ENCODE peak calls at places on chromosomes 7 and 10, in six cellular contexts. One of them, this sample, is unnamed.

GRCh38 chr7:157426463-157427301 is 89.9 kb downstream of the DNAJB6 start:
- DNase-seq in HepG2: no peak
- DNase-seq in A549: no peak
- DNase-seq in endothelial cell of umbilical vein: no peak
- DNase-seq in K562: no peak
- DNase-seq in GM12878: no peak
- DNase-seq in this sample: peak

GRCh38 chr7:148095066-148095465 is 495.5 kb upstream of the C7orf33 start:
- DNase-seq in HepG2: no peak
- DNase-seq in A549: no peak
- DNase-seq in endothelial cell of umbilical vein: no peak
- DNase-seq in K562: no peak
- DNase-seq in GM12878: no peak
- DNase-seq in this sample: no peak

GRCh38 chr10:113326160-113327111 is 226.4 kb upstream of the HABP2 start:
- DNase-seq in HepG2: peak
- DNase-seq in A549: peak
- DNase-seq in endothelial cell of umbilical vein: peak
- DNase-seq in K562: peak
- DNase-seq in GM12878: peak
- DNase-seq in this sample: peak

GRCh38 chr7:115070311-115070710 is 148.4 kb downstream of the MDFIC start:
- DNase-seq in HepG2: no peak
- DNase-seq in A549: no peak
- DNase-seq in endothelial cell of umbilical vein: no peak
- DNase-seq in K562: no peak
- DNase-seq in GM12878: no peak
- DNase-seq in this sample: no peak

GRCh38 chr10:11469575-11470391 is 141.7 kb downstream of the USP6NL start:
- DNase-seq in HepG2: no peak
- DNase-seq in A549: no peak
- DNase-seq in endothelial cell of umbilical vein: no peak
- DNase-seq in K562: no peak
- DNase-seq in GM12878: no peak
- DNase-seq in this sample: no peak

GRCh38 chr7:155643804-155644177 is 670 bp upstream of the RBM33 start:
- DNase-seq in HepG2: no peak
- DNase-seq in A549: no peak
- DNase-seq in endothelial cell of umbilical vein: no peak
- DNase-seq in K562: no peak
- DNase-seq in GM12878: no peak
- DNase-seq in this sample: no peak

GRCh38 chr10:23283680-23284079 is 60.9 kb downstream of the C10orf67 start:
- DNase-seq in HepG2: no peak
- DNase-seq in A549: no peak
- DNase-seq in endothelial cell of umbilical vein: no peak
- DNase-seq in K562: no peak
- DNase-seq in GM12878: no peak
- DNase-seq in this sample: no peak

GRCh38 chr7:96114190-96114589 is 207.7 kb downstream of the SLC25A13 start:
- DNase-seq in HepG2: no peak
- DNase-seq in A549: peak
- DNase-seq in endothelial cell of umbilical vein: no peak
- DNase-seq in K562: no peak
- DNase-seq in GM12878: no peak
- DNase-seq in this sample: no peak

GRCh38 chr7:2086229-2086628 is 146.5 kb downstream of the MAD1L1 start:
- DNase-seq in HepG2: no peak
- DNase-seq in A549: no peak
- DNase-seq in endothelial cell of umbilical vein: no peak
- DNase-seq in K562: no peak
- DNase-seq in GM12878: no peak
- DNase-seq in this sample: no peak

GRCh38 chr7:2085804-2086203 is 146.9 kb downstream of the MAD1L1 start:
- DNase-seq in HepG2: no peak
- DNase-seq in A549: no peak
- DNase-seq in endothelial cell of umbilical vein: no peak
- DNase-seq in K562: no peak
- DNase-seq in GM12878: no peak
- DNase-seq in this sample: no peak

GRCh38 chr7:2084781-2085505 is 147.8 kb downstream of the MAD1L1 start:
- DNase-seq in HepG2: no peak
- DNase-seq in A549: no peak
- DNase-seq in endothelial cell of umbilical vein: no peak
- DNase-seq in K562: no peak
- DNase-seq in GM12878: no peak
- DNase-seq in this sample: no peak

GRCh38 chr7:2088801-2089200 is 143.9 kb downstream of the MAD1L1 start:
- DNase-seq in HepG2: no peak
- DNase-seq in A549: no peak
- DNase-seq in endothelial cell of umbilical vein: no peak
- DNase-seq in K562: no peak
- DNase-seq in GM12878: no peak
- DNase-seq in this sample: no peak

DNA sequence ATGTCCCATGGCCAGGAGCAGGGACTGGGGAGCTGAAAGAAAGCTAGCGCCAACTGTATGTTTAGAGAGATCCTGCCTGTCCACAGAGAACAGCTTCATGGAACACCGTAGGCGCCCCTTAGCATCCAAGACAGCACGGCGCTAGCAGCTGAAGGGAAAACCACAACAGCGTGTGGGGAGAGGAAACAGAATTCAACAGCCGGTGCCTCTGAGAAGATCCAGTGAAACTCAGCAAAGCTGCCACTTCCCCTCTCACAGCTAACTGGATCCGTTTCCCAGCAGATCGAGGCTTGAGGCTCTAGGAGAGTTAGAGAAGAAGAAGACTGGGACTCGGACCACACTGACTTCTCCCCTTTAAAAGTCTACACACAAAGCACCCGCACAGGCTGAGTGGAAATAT is 145.0 kb downstream of the MAD1L1 start:
- DNase-seq in HepG2: no peak
- DNase-seq in A549: no peak
- DNase-seq in endothelial cell of umbilical vein: no peak
- DNase-seq in K562: no peak
- DNase-seq in GM12878: no peak
- DNase-seq in this sample: peak
- TF ChIP-seq MAX in HepG2: no peak
- TF ChIP-seq MAX in A549: no peak
- TF ChIP-seq MAX in endothelial cell of umbilical vein: no peak
- TF ChIP-seq MAX in K562: no peak
- TF ChIP-seq MAX in GM12878: no peak
- TF ChIP-seq MAX in this sample: peak

GRCh38 chr7:108000875-108001758 is 1.8 kb downstream of the LAMB1 start:
- DNase-seq in HepG2: no peak
- DNase-seq in A549: peak
- DNase-seq in endothelial cell of umbilical vein: peak
- DNase-seq in K562: no peak
- DNase-seq in GM12878: no peak
- DNase-seq in this sample: no peak
- TF ChIP-seq MYC in HepG2: no peak
- TF ChIP-seq MYC in A549: no peak
- TF ChIP-seq MYC in endothelial cell of umbilical vein: no peak
- TF ChIP-seq MYC in K562: no peak
- TF ChIP-seq MYC in GM12878: no peak
- TF ChIP-seq MYC in this sample: no peak

DNA sequence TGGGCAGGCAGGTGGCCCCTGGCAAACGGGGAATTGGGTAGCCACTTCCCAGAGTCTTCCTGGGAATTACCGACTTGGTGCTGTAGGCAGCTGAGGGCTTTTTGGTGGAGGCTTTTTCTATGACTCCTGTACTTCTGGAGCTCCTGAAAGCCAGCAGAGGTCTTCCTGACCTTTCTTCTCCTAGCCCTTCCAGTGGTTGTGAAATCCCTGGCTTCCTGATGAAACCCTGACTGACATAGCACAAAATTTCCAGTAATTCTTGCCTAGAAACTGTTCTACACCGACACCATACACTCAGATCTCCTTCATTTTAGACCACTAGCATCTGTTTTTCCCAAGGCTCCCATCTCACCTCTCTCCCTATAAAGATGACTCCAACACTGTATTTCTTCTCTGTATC is 120.2 kb downstream of the STRA8 start:
- DNase-seq in HepG2: no peak
- DNase-seq in A549: no peak
- DNase-seq in endothelial cell of umbilical vein: no peak
- DNase-seq in K562: no peak
- DNase-seq in GM12878: no peak
- DNase-seq in this sample: no peak
- TF ChIP-seq MAX in HepG2: no peak
- TF ChIP-seq MAX in A549: no peak
- TF ChIP-seq MAX in endothelial cell of umbilical vein: no peak
- TF ChIP-seq MAX in K562: no peak
- TF ChIP-seq MAX in GM12878: no peak
- TF ChIP-seq MAX in this sample: no peak

GRCh38 chr7:132221356-132221755 is 354.9 kb downstream of the PLXNA4 start:
- DNase-seq in HepG2: no peak
- DNase-seq in A549: no peak
- DNase-seq in endothelial cell of umbilical vein: no peak
- DNase-seq in K562: no peak
- DNase-seq in GM12878: no peak
- DNase-seq in this sample: no peak

GRCh38 chr7:132226046-132226590 is 350.2 kb downstream of the PLXNA4 start:
- DNase-seq in HepG2: no peak
- DNase-seq in A549: peak
- DNase-seq in endothelial cell of umbilical vein: no peak
- DNase-seq in K562: no peak
- DNase-seq in GM12878: no peak
- DNase-seq in this sample: no peak

GRCh38 chr7:132228240-132228639 is 348.0 kb downstream of the PLXNA4 start:
- DNase-seq in HepG2: no peak
- DNase-seq in A549: no peak
- DNase-seq in endothelial cell of umbilical vein: no peak
- DNase-seq in K562: no peak
- DNase-seq in GM12878: no peak
- DNase-seq in this sample: no peak

GRCh38 chr7:132226626-132227290 is 349.5 kb downstream of the PLXNA4 start:
- DNase-seq in HepG2: no peak
- DNase-seq in A549: no peak
- DNase-seq in endothelial cell of umbilical vein: no peak
- DNase-seq in K562: no peak
- DNase-seq in GM12878: no peak
- DNase-seq in this sample: no peak

DNA sequence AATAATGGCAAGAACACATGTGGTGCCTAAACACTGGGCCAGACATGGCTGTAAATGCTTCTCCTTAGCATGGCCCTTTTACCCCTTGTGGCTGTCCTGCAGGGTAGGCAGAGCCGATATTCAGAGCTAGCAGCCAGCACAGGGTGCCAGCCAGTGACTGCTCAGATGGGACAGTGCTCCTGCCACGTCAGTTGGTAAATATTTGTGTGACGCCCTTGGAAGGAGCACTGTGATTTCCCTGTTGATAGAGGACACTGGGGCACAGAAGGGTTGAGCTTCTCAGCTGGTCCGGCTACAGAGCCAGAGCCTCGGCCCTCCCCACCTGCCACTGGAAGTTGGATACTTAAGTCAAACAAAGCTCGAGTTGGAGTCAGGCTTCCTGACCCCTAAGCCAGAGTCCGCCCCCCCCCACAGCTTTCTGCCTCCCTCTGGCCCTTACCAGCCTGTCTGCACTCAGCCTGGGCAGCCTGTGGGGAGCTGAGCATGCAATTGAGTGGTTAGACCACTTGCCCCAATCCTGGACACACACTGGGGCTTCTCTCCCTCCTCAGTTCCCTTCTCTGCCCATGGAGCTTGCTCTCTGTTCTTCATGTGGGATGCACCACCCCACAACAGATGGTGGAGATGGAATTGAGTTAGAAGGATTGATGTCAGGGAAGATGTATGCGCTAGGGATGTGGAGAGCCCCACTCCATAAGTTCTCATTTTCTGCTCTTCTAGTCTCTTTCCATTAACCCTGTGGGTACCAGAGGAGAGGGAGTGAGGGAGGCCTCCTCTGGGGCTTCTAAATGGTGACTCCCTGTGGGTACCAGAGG is 350.8 kb downstream of the PLXNA4 start:
- DNase-seq in HepG2: peak
- DNase-seq in A549: peak
- DNase-seq in endothelial cell of umbilical vein: no peak
- DNase-seq in K562: no peak
- DNase-seq in GM12878: no peak
- DNase-seq in this sample: no peak
- TF ChIP-seq MYC in HepG2: no peak
- TF ChIP-seq MYC in A549: no peak
- TF ChIP-seq MYC in endothelial cell of umbilical vein: no peak
- TF ChIP-seq MYC in K562: no peak
- TF ChIP-seq MYC in GM12878: no peak
- TF ChIP-seq MYC in this sample: no peak

DNA sequence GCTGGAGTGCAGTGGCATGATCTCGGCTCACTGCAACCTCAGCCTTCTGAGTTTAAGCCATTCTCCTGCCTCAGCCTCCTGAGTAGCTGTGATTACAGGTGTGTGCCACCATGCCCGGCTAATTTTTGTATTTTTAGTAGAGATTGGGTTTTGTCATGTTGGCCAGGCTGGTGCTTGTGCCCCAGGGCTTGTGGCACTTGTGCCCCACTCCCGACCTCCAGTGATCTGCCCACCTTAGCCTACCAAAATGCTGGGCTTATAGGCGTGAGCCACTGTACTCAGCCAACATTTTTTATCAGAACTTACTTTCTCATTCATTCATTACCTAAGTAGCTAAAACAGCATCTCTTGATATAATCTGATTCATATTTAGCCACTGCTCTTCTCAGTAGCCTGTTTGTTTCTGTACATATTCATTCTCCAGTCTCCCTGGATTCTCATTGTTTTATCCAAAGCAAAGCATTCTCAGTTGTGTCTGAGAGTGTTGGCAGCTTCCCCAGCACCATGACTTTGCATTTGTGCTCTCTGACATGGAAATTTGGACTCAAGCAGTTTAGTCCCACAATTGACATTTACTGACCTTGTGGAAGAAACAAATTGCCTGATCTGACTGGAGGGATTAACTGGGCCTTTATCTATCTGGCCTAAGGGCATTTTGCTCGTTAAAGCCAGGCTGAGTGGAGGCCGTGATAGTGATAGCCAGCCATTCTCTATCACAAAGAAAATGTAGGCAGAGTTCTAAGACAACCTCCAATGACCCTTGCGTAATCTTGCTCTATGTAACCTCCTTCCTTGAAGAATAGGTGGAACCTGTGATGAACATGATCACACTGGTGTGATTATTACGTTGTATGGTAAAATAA is 44.9 kb downstream of the AKR1B15 start:
- DNase-seq in HepG2: peak
- DNase-seq in A549: peak
- DNase-seq in endothelial cell of umbilical vein: peak
- DNase-seq in K562: peak
- DNase-seq in GM12878: no peak
- DNase-seq in this sample: peak
- TF ChIP-seq MAX in HepG2: no peak
- TF ChIP-seq MAX in A549: peak
- TF ChIP-seq MAX in endothelial cell of umbilical vein: no peak
- TF ChIP-seq MAX in K562: no peak
- TF ChIP-seq MAX in GM12878: no peak
- TF ChIP-seq MAX in this sample: no peak

DNA sequence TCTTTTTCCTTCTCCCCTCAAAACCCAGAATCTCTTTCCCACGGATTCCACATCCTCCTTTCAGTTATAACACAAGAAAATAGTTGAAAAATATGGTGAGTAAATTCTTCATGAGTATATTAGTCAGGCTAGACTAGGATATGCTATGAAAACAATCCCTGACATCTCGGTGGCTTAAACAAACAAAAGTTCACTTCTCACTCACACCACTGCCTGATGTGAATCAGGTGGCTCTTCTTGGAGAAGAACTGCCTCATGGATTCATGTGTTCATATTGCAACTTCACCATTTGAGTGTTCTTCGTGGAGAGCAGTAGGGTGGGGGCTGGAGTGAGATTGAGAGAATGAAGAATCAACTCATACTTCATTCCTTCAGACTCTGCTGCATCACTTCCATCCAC is 204.1 kb downstream of the PHF14 start:
- DNase-seq in HepG2: no peak
- DNase-seq in A549: peak
- DNase-seq in endothelial cell of umbilical vein: peak
- DNase-seq in K562: no peak
- DNase-seq in GM12878: no peak
- DNase-seq in this sample: no peak
- TF ChIP-seq MYC in HepG2: no peak
- TF ChIP-seq MYC in A549: no peak
- TF ChIP-seq MYC in endothelial cell of umbilical vein: no peak
- TF ChIP-seq MYC in K562: no peak
- TF ChIP-seq MYC in GM12878: no peak
- TF ChIP-seq MYC in this sample: no peak